ENCODE peak calls at places on chromosomes 4 and X, in five cellular contexts. H is fibroblast of pulmonary artery, E is MG63, J is lower lobe of right lung, S is cardiac muscle cell. F is an unnamed sample.

GRCh38 chr4:180810581-180810980 is 1432.6 kb upstream of the TENM3 start:
- DNase-seq in E (no peak), S (no peak), J (no peak), H (no peak), F (no peak)

GRCh38 chr4:57055873-57056272 is 54.3 kb downstream of the IGFBP7 start:
- DNase-seq in E (no peak), J (no peak), S (peak), H (no peak), F (no peak)

GRCh38 chr4:106816501-106816900 is 219.6 kb downstream of the DKK2 start:
- DNase-seq in J (no peak), S (no peak), E (no peak), H (peak), F (no peak)

GRCh38 chr4:1683371-1683902 is 676 bp downstream of the FAM53A start:
- DNase-seq in H (peak), S (peak), J (peak), E (peak), F (no peak)

GRCh38 chr4:87230806-87231205 is 10.4 kb upstream of the KLHL8 start:
- DNase-seq in S (no peak), E (no peak), J (no peak), H (no peak), F (no peak)

GRCh38 chr4:16838226-16838875 is 60.1 kb downstream of the LDB2 start:
- DNase-seq in E (no peak), S (no peak), H (no peak), J (no peak), F (no peak)

GRCh38 chr4:142326181-142326580 is 519.9 kb downstream of the INPP4B start:
- DNase-seq in E (no peak), S (no peak), H (no peak), J (no peak), F (no peak)

GRCh38 chrX:53049127-53049517 is 533 bp downstream of the GPR173 start:
- DNase-seq in S (no peak), J (no peak), E (no peak), H (no peak), F (no peak)

GRCh38 chr4:166277406-166277805 is 404.4 kb downstream of the TLL1 start:
- DNase-seq in H (peak), E (no peak), S (no peak), J (no peak), F (no peak)

DNA sequence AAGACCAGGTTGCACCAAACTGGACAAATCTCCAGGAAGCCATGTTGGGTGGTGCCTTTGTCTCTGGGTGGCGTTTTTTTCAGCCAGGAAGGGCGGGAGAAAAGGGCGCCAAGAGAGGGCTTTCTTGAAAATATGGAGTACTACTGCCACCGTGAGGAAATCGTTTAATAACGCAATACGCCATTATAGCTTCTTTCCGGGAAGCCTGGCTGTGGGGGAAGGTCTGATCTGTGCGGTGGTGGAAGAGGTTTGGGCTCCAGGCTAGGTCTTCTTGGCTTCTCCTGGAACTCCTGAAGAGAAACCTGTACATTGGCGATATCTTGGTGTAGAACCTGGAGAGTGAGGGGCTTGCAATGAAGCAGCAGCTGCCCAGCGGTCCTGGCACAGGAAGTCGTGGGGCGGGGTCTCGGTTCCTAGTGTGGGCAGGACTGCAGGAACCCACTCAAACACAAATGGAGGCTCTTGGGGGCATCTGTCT is 202.7 kb downstream of the OR13H1 start:
- DNase-seq in E (no peak), H (no peak), J (no peak), S (no peak), F (no peak)
- H3K4me3 ChIP-seq in E (no peak), H (no peak), J (no peak), S (no peak), F (no peak)

GRCh38 chr4:122701965-122702364 is 30.5 kb upstream of the BBS12 start:
- DNase-seq in E (no peak), S (no peak), J (no peak), H (no peak), F (no peak)

GRCh38 chr4:122700178-122700725 is 32.3 kb upstream of the BBS12 start:
- DNase-seq in S (peak), H (peak), J (no peak), E (peak), F (no peak)

GRCh38 chr4:122703868-122704267 is 28.6 kb upstream of the BBS12 start:
- DNase-seq in E (peak), S (no peak), H (no peak), J (no peak), F (no peak)

GRCh38 chr4:122702939-122703338 is 29.6 kb upstream of the BBS12 start:
- DNase-seq in H (no peak), S (no peak), E (no peak), J (no peak), F (no peak)

DNA sequence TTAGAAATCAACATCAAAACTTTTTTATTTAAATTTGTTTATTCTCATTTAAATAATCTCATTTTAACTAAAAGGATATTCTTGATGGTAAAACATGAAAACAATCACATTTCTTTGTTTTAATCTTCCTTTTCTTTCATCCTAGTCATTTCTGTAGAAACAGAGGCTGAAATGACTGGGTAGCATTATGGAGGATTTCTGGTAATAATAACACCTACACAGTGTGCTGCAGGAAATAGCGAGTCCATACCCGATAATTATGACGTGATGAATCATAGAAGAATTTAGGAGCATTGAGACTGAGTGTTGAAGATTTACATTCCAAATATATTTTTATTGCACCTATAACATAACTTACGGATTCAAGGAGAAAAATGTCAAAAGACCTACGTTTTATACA is 31.4 kb upstream of the BBS12 start:
- DNase-seq in E (no peak), H (no peak), S (no peak), J (no peak), F (no peak)
- H3K4me3 ChIP-seq in E (no peak), H (no peak), S (no peak), J (no peak), F (no peak)

GRCh38 chr4:99405433-99406115 is 29.6 kb downstream of the ADH7 start:
- DNase-seq in H (peak), S (peak), J (no peak), E (peak), F (peak)

GRCh38 chr4:99400831-99401230 is 34.3 kb downstream of the ADH7 start:
- DNase-seq in S (no peak), E (no peak), J (no peak), H (no peak), F (no peak)

GRCh38 chr4:99403380-99404194 is 31.6 kb downstream of the ADH7 start:
- DNase-seq in S (no peak), E (no peak), H (peak), J (no peak), F (no peak)

GRCh38 chr4:99404595-99405287 is 30.4 kb downstream of the ADH7 start:
- DNase-seq in S (no peak), H (peak), E (peak), J (no peak), F (no peak)

DNA sequence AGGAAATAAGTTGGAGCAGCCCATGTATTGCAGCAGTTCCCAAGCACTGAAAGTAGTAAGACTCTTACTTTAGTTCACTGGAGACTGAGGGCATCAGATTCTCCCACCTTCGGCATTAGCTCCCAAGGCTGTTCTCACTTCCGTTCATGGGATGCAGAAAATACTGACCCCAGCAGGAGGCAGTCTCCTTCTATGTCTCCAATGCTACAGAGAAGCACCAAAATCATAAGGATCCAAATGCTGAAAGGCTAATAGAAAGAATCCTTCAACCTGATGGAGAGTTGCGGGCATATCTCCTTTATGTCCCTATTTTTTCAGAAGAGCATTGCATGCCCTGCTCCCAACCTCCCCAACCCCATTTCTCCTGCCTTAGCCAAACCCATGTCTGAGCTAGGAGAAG is 32.4 kb downstream of the ADH7 start:
- DNase-seq in S (no peak), J (no peak), H (no peak), E (no peak), F (no peak)
- H3K4me3 ChIP-seq in S (no peak), J (no peak), H (no peak), E (no peak), F (no peak)

GRCh38 chr4:76952071-76952470 is 2.5 kb downstream of the SEPTIN11 start:
- DNase-seq in H (no peak), E (no peak), J (no peak), S (no peak), F (no peak)
- H3K4me3 ChIP-seq in H (peak), E (peak), J (no peak), S (no peak), F (no peak)

GRCh38 chr4:155371432-155372043 is 5.2 kb downstream of the MAP9 start:
- DNase-seq in S (peak), H (peak), E (no peak), J (no peak), F (no peak)

GRCh38 chr4:155376387-155377268 is at the start of gene MAP9:
- DNase-seq in S (peak), E (peak), J (peak), H (peak), F (no peak)

DNA sequence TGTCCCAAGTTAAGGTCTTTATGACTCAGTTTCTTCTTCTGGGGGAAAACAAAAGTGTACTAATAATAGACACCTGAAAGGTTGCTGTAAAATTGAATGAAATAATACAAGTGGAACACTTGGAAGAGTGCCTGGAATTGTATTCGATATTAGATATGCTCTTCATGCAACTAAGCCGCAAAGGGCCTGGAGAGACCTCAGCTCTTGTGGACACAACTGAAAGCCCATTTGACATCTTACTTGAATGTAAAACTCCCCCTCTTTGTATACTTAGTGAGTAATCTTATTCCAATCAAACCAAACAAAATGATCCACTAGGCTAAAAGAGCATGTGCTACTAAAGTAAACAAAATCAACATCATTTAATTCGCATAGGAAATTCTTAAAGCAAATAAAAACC is 516 bp upstream of the MAP9 start:
- DNase-seq in H (peak), S (no peak), J (no peak), E (no peak), F (no peak)
- H3K4me3 ChIP-seq in H (peak), S (no peak), J (peak), E (peak), F (no peak)

F was measured in Caco-2.